ENCODE peak calls at places on chromosomes 3 and 15, in four cellular contexts. One of them, this sample, is unnamed.
A peak's percentile ranks its signal among the peaks of the same experiment; 100 is the strongest.

GRCh38 chr15:38389924-38390542 is 63.9 kb upstream of the FAM98B start:
- DNase-seq in DMS79: no peak
- DNase-seq in ACHN: peak; percentile 52
- DNase-seq in activated T-helper 9 cell treated with anti-CD3 and anti-CD28 coated beads, Interleukin-2, amount 50 U/mL, for 16 hours: peak; percentile 31
- DNase-seq in this sample: peak; percentile 14

GRCh38 chr3:171354706-171355582 is 105.3 kb downstream of the TNIK start:
- DNase-seq in activated T-helper 9 cell treated with anti-CD3 and anti-CD28 coated beads, Interleukin-2, amount 50 U/mL, for 16 hours: no peak
- DNase-seq in ACHN: no peak
- DNase-seq in DMS79: no peak
- DNase-seq in this sample: no peak

GRCh38 chr3:101988591-101988990 is 139.3 kb downstream of the NFKBIZ start:
- DNase-seq in DMS79: no peak
- DNase-seq in activated T-helper 9 cell treated with anti-CD3 and anti-CD28 coated beads, Interleukin-2, amount 50 U/mL, for 16 hours: no peak
- DNase-seq in ACHN: no peak
- DNase-seq in this sample: no peak

GRCh38 chr3:110900583-110900982 is 171.0 kb upstream of the NECTIN3 start:
- DNase-seq in ACHN: no peak
- DNase-seq in DMS79: no peak
- DNase-seq in activated T-helper 9 cell treated with anti-CD3 and anti-CD28 coated beads, Interleukin-2, amount 50 U/mL, for 16 hours: no peak
- DNase-seq in this sample: no peak

GRCh38 chr15:35991386-35991785 is 445.4 kb upstream of the DPH6 start:
- DNase-seq in activated T-helper 9 cell treated with anti-CD3 and anti-CD28 coated beads, Interleukin-2, amount 50 U/mL, for 16 hours: no peak
- DNase-seq in DMS79: no peak
- DNase-seq in ACHN: no peak
- DNase-seq in this sample: no peak

GRCh38 chr3:195110647-195111321 is 160.2 kb downstream of the XXYLT1 start:
- DNase-seq in ACHN: no peak
- DNase-seq in DMS79: no peak
- DNase-seq in activated T-helper 9 cell treated with anti-CD3 and anti-CD28 coated beads, Interleukin-2, amount 50 U/mL, for 16 hours: no peak
- DNase-seq in this sample: no peak

GRCh38 chr15:99961011-99961441 is 227.8 kb upstream of the LYSMD4 start:
- DNase-seq in activated T-helper 9 cell treated with anti-CD3 and anti-CD28 coated beads, Interleukin-2, amount 50 U/mL, for 16 hours: no peak
- DNase-seq in DMS79: no peak
- DNase-seq in ACHN: peak; percentile 20
- DNase-seq in this sample: no peak

GRCh38 chr3:63921741-63922482 is 9.7 kb upstream of the SCAANT1 start:
- DNase-seq in activated T-helper 9 cell treated with anti-CD3 and anti-CD28 coated beads, Interleukin-2, amount 50 U/mL, for 16 hours: no peak
- DNase-seq in DMS79: no peak
- DNase-seq in ACHN: peak; percentile 6
- DNase-seq in this sample: no peak

GRCh38 chr15:57873564-57874209 is 167.2 kb downstream of the POLR2M start:
- DNase-seq in DMS79: no peak
- DNase-seq in activated T-helper 9 cell treated with anti-CD3 and anti-CD28 coated beads, Interleukin-2, amount 50 U/mL, for 16 hours: no peak
- DNase-seq in ACHN: no peak
- DNase-seq in this sample: no peak

GRCh38 chr15:39165026-39165706 is 415.7 kb upstream of the THBS1 start:
- DNase-seq in activated T-helper 9 cell treated with anti-CD3 and anti-CD28 coated beads, Interleukin-2, amount 50 U/mL, for 16 hours: no peak
- DNase-seq in DMS79: no peak
- DNase-seq in ACHN: no peak
- DNase-seq in this sample: no peak

GRCh38 chr3:41202834-41203345 is 3.6 kb downstream of the CTNNB1 start:
- DNase-seq in ACHN: peak; percentile 62
- DNase-seq in DMS79: no peak
- DNase-seq in activated T-helper 9 cell treated with anti-CD3 and anti-CD28 coated beads, Interleukin-2, amount 50 U/mL, for 16 hours: no peak
- DNase-seq in this sample: no peak

GRCh38 chr3:38524141-38524739 is 28.1 kb downstream of the EXOG start:
- DNase-seq in ACHN: no peak
- DNase-seq in activated T-helper 9 cell treated with anti-CD3 and anti-CD28 coated beads, Interleukin-2, amount 50 U/mL, for 16 hours: no peak
- DNase-seq in DMS79: no peak
- DNase-seq in this sample: no peak

GRCh38 chr3:197317250-197317963 is 19.0 kb upstream of the DLG1 start:
- DNase-seq in activated T-helper 9 cell treated with anti-CD3 and anti-CD28 coated beads, Interleukin-2, amount 50 U/mL, for 16 hours: no peak
- DNase-seq in ACHN: peak; percentile 76
- DNase-seq in DMS79: no peak
- DNase-seq in this sample: no peak

GRCh38 chr15:70382762-70383458 is 285.2 kb upstream of the TLE3 start:
- DNase-seq in ACHN: no peak
- DNase-seq in activated T-helper 9 cell treated with anti-CD3 and anti-CD28 coated beads, Interleukin-2, amount 50 U/mL, for 16 hours: no peak
- DNase-seq in DMS79: no peak
- DNase-seq in this sample: no peak

GRCh38 chr15:82106671-82107070 is 60.9 kb upstream of the MEX3B start:
- DNase-seq in activated T-helper 9 cell treated with anti-CD3 and anti-CD28 coated beads, Interleukin-2, amount 50 U/mL, for 16 hours: no peak
- DNase-seq in ACHN: no peak
- DNase-seq in DMS79: no peak
- DNase-seq in this sample: no peak

GRCh38 chr3:171564723-171565122 is 104.5 kb upstream of the TNIK start:
- DNase-seq in ACHN: no peak
- DNase-seq in DMS79: no peak
- DNase-seq in activated T-helper 9 cell treated with anti-CD3 and anti-CD28 coated beads, Interleukin-2, amount 50 U/mL, for 16 hours: no peak
- DNase-seq in this sample: no peak

GRCh38 chr3:75631541-75631940 is 32.6 kb upstream of the FRG2C start:
- DNase-seq in ACHN: no peak
- DNase-seq in DMS79: no peak
- DNase-seq in activated T-helper 9 cell treated with anti-CD3 and anti-CD28 coated beads, Interleukin-2, amount 50 U/mL, for 16 hours: no peak
- DNase-seq in this sample: no peak

GRCh38 chr15:74383695-74384565 is 16.5 kb upstream of the CYP11A1 start:
- DNase-seq in ACHN: no peak
- DNase-seq in activated T-helper 9 cell treated with anti-CD3 and anti-CD28 coated beads, Interleukin-2, amount 50 U/mL, for 16 hours: peak; percentile 41
- DNase-seq in DMS79: no peak
- DNase-seq in this sample: peak; percentile 70

GRCh38 chr3:11716576-11717250 is 73.0 kb upstream of the VGLL4 start:
- DNase-seq in DMS79: no peak
- DNase-seq in activated T-helper 9 cell treated with anti-CD3 and anti-CD28 coated beads, Interleukin-2, amount 50 U/mL, for 16 hours: no peak
- DNase-seq in ACHN: peak; percentile 25
- DNase-seq in this sample: no peak

This sample was measured in GM18507.